ENCODE peak calls at places on chromosomes 11 and 22, in eight cellular contexts. One of them, this sample, is unnamed.

GRCh38 chr11:2731285-2732125 is 31.7 kb upstream of the KCNQ1OT1 start:
- DNase-seq in SK-N-SH: no peak
- DNase-seq in body of pancreas: no peak
- DNase-seq in kidney: no peak
- DNase-seq in HFF-Myc: no peak
- DNase-seq in HL-60: no peak
- DNase-seq in left ventricle myocardium inferior: no peak
- DNase-seq in HCT116: no peak
- DNase-seq in this sample: no peak

GRCh38 chr22:36565686-36566085 is 36.7 kb upstream of the EIF3D start:
- DNase-seq in SK-N-SH: no peak
- DNase-seq in body of pancreas: no peak
- DNase-seq in kidney: no peak
- DNase-seq in HFF-Myc: no peak
- DNase-seq in HL-60: no peak
- DNase-seq in left ventricle myocardium inferior: no peak
- DNase-seq in HCT116: no peak
- DNase-seq in this sample: no peak

GRCh38 chr11:58933661-58934060 is 5.6 kb upstream of the GLYATL1 start:
- DNase-seq in SK-N-SH: no peak
- DNase-seq in body of pancreas: no peak
- DNase-seq in kidney: no peak
- DNase-seq in HFF-Myc: no peak
- DNase-seq in HL-60: no peak
- DNase-seq in left ventricle myocardium inferior: no peak
- DNase-seq in HCT116: no peak
- DNase-seq in this sample: no peak

GRCh38 chr11:107591446-107592236 is 694 bp downstream of the ELMOD1 start:
- DNase-seq in SK-N-SH: peak; percentile 68
- DNase-seq in body of pancreas: peak; percentile 11
- DNase-seq in kidney: peak; percentile 75
- DNase-seq in HFF-Myc: no peak
- DNase-seq in HL-60: no peak
- DNase-seq in left ventricle myocardium inferior: no peak
- DNase-seq in HCT116: no peak
- DNase-seq in this sample: peak; percentile 54

GRCh38 chr11:116193321-116194114 is 579.3 kb downstream of the BUD13 start:
- DNase-seq in SK-N-SH: peak; percentile 66
- DNase-seq in body of pancreas: peak; percentile 69
- DNase-seq in kidney: peak; percentile 93
- DNase-seq in HFF-Myc: peak; percentile 3
- DNase-seq in HL-60: no peak
- DNase-seq in left ventricle myocardium inferior: no peak
- DNase-seq in HCT116: no peak
- DNase-seq in this sample: no peak

GRCh38 chr11:100403817-100404216 is 283.3 kb upstream of the ARHGAP42 start:
- DNase-seq in SK-N-SH: no peak
- DNase-seq in body of pancreas: no peak
- DNase-seq in kidney: no peak
- DNase-seq in HFF-Myc: no peak
- DNase-seq in HL-60: no peak
- DNase-seq in left ventricle myocardium inferior: no peak
- DNase-seq in HCT116: no peak
- DNase-seq in this sample: no peak

GRCh38 chr11:2436013-2436520 is 8.2 kb downstream of the TRPM5 start:
- DNase-seq in SK-N-SH: no peak
- DNase-seq in body of pancreas: peak; percentile 9
- DNase-seq in kidney: peak; percentile 55
- DNase-seq in HFF-Myc: no peak
- DNase-seq in HL-60: no peak
- DNase-seq in left ventricle myocardium inferior: no peak
- DNase-seq in HCT116: no peak
- DNase-seq in this sample: no peak

GRCh38 chr11:130623909-130624668 is 175.6 kb downstream of the ADAMTS15 start:
- DNase-seq in SK-N-SH: no peak
- DNase-seq in body of pancreas: no peak
- DNase-seq in kidney: no peak
- DNase-seq in HFF-Myc: no peak
- DNase-seq in HL-60: no peak
- DNase-seq in left ventricle myocardium inferior: no peak
- DNase-seq in HCT116: no peak
- DNase-seq in this sample: no peak

GRCh38 chr11:68960299-68961071 is 20.3 kb downstream of the MRGPRD start:
- DNase-seq in SK-N-SH: peak; percentile 32
- DNase-seq in body of pancreas: no peak
- DNase-seq in kidney: peak; percentile 61
- DNase-seq in HFF-Myc: no peak
- DNase-seq in HL-60: no peak
- DNase-seq in left ventricle myocardium inferior: no peak
- DNase-seq in HCT116: no peak
- DNase-seq in this sample: no peak

GRCh38 chr11:116310215-116310614 is 462.6 kb downstream of the BUD13 start:
- DNase-seq in SK-N-SH: no peak
- DNase-seq in body of pancreas: no peak
- DNase-seq in kidney: no peak
- DNase-seq in HFF-Myc: no peak
- DNase-seq in HL-60: no peak
- DNase-seq in left ventricle myocardium inferior: no peak
- DNase-seq in HCT116: no peak
- DNase-seq in this sample: no peak

GRCh38 chr11:63610604-63611394 is 3.4 kb downstream of the PLAAT3 start:
- DNase-seq in SK-N-SH: no peak
- DNase-seq in body of pancreas: no peak
- DNase-seq in kidney: no peak
- DNase-seq in HFF-Myc: no peak
- DNase-seq in HL-60: no peak
- DNase-seq in left ventricle myocardium inferior: no peak
- DNase-seq in HCT116: no peak
- DNase-seq in this sample: no peak

GRCh38 chr22:22995166-22995565 is 75.2 kb upstream of the GNAZ start:
- DNase-seq in SK-N-SH: peak; percentile 30
- DNase-seq in body of pancreas: no peak
- DNase-seq in kidney: no peak
- DNase-seq in HFF-Myc: no peak
- DNase-seq in HL-60: no peak
- DNase-seq in left ventricle myocardium inferior: no peak
- DNase-seq in HCT116: no peak
- DNase-seq in this sample: no peak

GRCh38 chr22:24093855-24094254 is 82.8 kb downstream of the CABIN1 start:
- DNase-seq in SK-N-SH: no peak
- DNase-seq in body of pancreas: peak; percentile 8
- DNase-seq in kidney: peak; percentile 15
- DNase-seq in HFF-Myc: no peak
- DNase-seq in HL-60: no peak
- DNase-seq in left ventricle myocardium inferior: no peak
- DNase-seq in HCT116: no peak
- DNase-seq in this sample: no peak
- TF ChIP-seq CTCF in SK-N-SH: no peak
- TF ChIP-seq CTCF in body of pancreas: no peak
- TF ChIP-seq CTCF in kidney: no peak
- TF ChIP-seq CTCF in HFF-Myc: peak; percentile 2
- TF ChIP-seq CTCF in HL-60: no peak
- TF ChIP-seq CTCF in left ventricle myocardium inferior: no peak
- TF ChIP-seq CTCF in HCT116: peak; percentile 7
- TF ChIP-seq CTCF in this sample: no peak

DNA sequence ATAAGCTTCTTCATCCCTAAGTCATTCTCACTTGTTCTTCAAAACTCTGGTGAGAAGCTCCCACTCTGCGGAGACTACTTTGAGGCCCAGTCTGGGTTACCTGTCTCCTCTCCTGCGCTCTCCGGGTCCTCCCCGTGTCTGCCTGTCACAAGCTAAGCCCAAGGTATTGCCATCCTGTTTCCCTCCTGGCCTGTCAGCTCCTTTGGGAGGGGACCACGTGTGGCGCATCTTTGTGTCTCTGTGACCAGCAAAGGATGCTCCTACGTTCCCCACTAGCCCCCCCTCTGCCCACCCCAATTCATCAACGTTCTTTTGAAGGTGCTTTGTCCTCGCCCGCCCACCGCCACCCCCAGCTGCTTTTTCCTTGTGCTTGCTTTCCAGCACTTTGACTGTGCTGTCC is 31.8 kb upstream of the FBLN1 start:
- DNase-seq in SK-N-SH: no peak
- DNase-seq in body of pancreas: no peak
- DNase-seq in kidney: peak; percentile 56
- DNase-seq in HFF-Myc: no peak
- DNase-seq in HL-60: no peak
- DNase-seq in left ventricle myocardium inferior: no peak
- DNase-seq in HCT116: no peak
- DNase-seq in this sample: no peak
- TF ChIP-seq CTCF in SK-N-SH: no peak
- TF ChIP-seq CTCF in body of pancreas: no peak
- TF ChIP-seq CTCF in kidney: no peak
- TF ChIP-seq CTCF in HFF-Myc: no peak
- TF ChIP-seq CTCF in HL-60: no peak
- TF ChIP-seq CTCF in left ventricle myocardium inferior: no peak
- TF ChIP-seq CTCF in HCT116: no peak
- TF ChIP-seq CTCF in this sample: no peak

DNA sequence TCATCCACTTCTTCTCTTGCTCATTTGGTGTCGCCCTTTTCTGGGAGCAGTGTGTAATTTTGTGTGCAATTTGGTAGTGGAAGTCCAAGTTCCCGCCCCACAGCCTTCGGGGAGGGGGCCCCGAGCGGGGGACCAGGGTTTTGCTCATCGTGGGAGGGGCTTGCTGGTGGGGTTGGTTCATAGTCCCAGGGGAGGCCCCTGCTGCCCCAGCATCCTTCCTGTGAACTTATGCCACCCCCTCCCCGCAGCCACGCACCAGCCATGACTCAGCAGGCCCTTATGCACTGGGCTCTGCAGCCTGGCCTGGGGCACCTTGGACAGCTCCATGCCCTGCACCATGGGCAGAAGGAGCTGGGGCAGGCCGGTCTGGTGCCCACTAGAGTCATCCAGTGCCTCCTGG is 1183.6 kb downstream of the BRD1 start:
- DNase-seq in SK-N-SH: no peak
- DNase-seq in body of pancreas: no peak
- DNase-seq in kidney: no peak
- DNase-seq in HFF-Myc: no peak
- DNase-seq in HL-60: no peak
- DNase-seq in left ventricle myocardium inferior: no peak
- DNase-seq in HCT116: no peak
- DNase-seq in this sample: no peak
- TF ChIP-seq CTCF in SK-N-SH: no peak
- TF ChIP-seq CTCF in body of pancreas: no peak
- TF ChIP-seq CTCF in kidney: no peak
- TF ChIP-seq CTCF in HFF-Myc: no peak
- TF ChIP-seq CTCF in HL-60: no peak
- TF ChIP-seq CTCF in left ventricle myocardium inferior: no peak
- TF ChIP-seq CTCF in HCT116: no peak
- TF ChIP-seq CTCF in this sample: no peak

GRCh38 chr22:38705235-38706100 is at the start of gene GTPBP1:
- DNase-seq in SK-N-SH: peak; percentile 88
- DNase-seq in body of pancreas: peak; percentile 99
- DNase-seq in kidney: peak; percentile 99
- DNase-seq in HFF-Myc: peak; percentile 100
- DNase-seq in HL-60: peak; percentile 100
- DNase-seq in left ventricle myocardium inferior: peak; percentile 96
- DNase-seq in HCT116: peak; percentile 100
- DNase-seq in this sample: peak; percentile 98
- TF ChIP-seq CTCF in SK-N-SH: no peak
- TF ChIP-seq CTCF in body of pancreas: no peak
- TF ChIP-seq CTCF in kidney: no peak
- TF ChIP-seq CTCF in HFF-Myc: no peak
- TF ChIP-seq CTCF in HL-60: no peak
- TF ChIP-seq CTCF in left ventricle myocardium inferior: peak; percentile 32
- TF ChIP-seq CTCF in HCT116: no peak
- TF ChIP-seq CTCF in this sample: no peak

DNA sequence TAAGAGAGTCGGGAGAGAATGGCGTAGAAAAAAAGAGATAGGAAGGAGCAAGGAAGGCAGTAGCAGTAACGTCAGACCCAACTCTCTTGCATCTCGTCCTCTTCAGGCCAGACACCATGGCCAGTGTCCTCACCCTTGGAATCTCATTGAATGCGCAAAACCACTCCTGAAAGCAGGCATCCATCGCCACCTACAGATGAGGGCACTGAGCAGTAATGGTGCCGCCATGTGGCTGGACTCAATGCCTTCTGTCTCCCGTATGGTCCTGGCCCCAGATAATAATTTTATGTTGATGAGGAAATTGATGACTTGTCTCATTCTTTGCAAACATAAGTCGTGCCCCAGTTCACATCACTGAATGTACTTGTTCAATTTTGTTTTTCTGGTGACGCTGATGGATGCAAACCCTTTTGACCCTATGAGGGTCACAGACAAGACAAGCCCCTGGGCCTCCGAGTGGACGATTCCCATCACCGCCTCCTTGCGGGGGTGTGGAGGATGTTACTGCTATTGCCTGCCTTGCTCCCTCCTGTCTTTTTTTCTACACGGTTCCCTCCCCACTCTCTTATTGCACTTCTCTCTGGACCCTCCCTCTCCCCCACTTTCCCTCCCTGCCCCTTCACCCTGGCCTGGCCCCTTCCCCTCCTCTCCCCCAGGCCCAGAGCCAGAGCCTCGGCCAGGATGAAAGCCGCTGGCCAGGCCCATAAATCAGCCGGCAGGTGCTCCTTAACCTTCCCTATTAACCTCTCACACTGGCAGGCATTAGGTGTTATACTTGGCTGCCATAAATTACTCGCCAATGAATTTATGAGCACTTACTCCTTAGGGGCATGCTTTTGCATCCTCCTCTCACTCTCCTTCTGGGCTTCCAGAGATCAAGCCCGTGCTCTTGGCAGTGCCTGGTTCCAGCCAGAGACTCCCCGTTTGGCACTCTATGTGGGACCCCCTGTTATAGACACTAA is 18.1 kb upstream of the ALX4 start:
- DNase-seq in SK-N-SH: no peak
- DNase-seq in body of pancreas: no peak
- DNase-seq in kidney: peak; percentile 18
- DNase-seq in HFF-Myc: no peak
- DNase-seq in HL-60: no peak
- DNase-seq in left ventricle myocardium inferior: no peak
- DNase-seq in HCT116: no peak
- DNase-seq in this sample: no peak
- TF ChIP-seq CTCF in SK-N-SH: peak; percentile 22
- TF ChIP-seq CTCF in body of pancreas: no peak
- TF ChIP-seq CTCF in kidney: no peak
- TF ChIP-seq CTCF in HFF-Myc: no peak
- TF ChIP-seq CTCF in HL-60: no peak
- TF ChIP-seq CTCF in left ventricle myocardium inferior: no peak
- TF ChIP-seq CTCF in HCT116: peak; percentile 29
- TF ChIP-seq CTCF in this sample: no peak

GRCh38 chr11:20980736-20981135 is 311.4 kb downstream of the NELL1 start:
- DNase-seq in SK-N-SH: no peak
- DNase-seq in body of pancreas: no peak
- DNase-seq in kidney: no peak
- DNase-seq in HFF-Myc: no peak
- DNase-seq in HL-60: no peak
- DNase-seq in left ventricle myocardium inferior: no peak
- DNase-seq in HCT116: no peak
- DNase-seq in this sample: no peak
- TF ChIP-seq CTCF in SK-N-SH: no peak
- TF ChIP-seq CTCF in body of pancreas: no peak
- TF ChIP-seq CTCF in kidney: no peak
- TF ChIP-seq CTCF in HFF-Myc: no peak
- TF ChIP-seq CTCF in HL-60: no peak
- TF ChIP-seq CTCF in left ventricle myocardium inferior: no peak
- TF ChIP-seq CTCF in HCT116: no peak
- TF ChIP-seq CTCF in this sample: no peak

This sample was measured in GM13977.